ENCODE peak calls at places on chromosomes 2 and 18, in eight cellular contexts. F, P, A, B, G, C, X and U are unnamed samples.

GRCh38 chr18:79503891-79504475 is 108.3 kb downstream of the NFATC1 start:
- DNase-seq in F (no peak), P (no peak), A (no peak), B (peak), G (no peak), C (no peak), X (peak), U (no peak)

GRCh38 chr2:166765141-166765540 is 123.1 kb upstream of the XIRP2 start:
- DNase-seq in F (no peak), P (no peak), A (no peak), B (no peak), G (no peak), C (no peak), X (no peak), U (peak)

GRCh38 chr2:97724946-97725688 is 11.7 kb downstream of the ZAP70 start:
- DNase-seq in F (no peak), P (no peak), A (no peak), B (peak), G (no peak), C (no peak), X (no peak), U (no peak)

GRCh38 chr18:47283476-47283875 is 32.0 kb upstream of the SKOR2 start:
- DNase-seq in F (no peak), P (no peak), A (peak), B (no peak), G (peak), C (no peak), X (peak), U (peak)

GRCh38 chr2:84906900-84907714 is 1.7 kb downstream of the TMSB10 start:
- DNase-seq in F (peak), P (peak), A (peak), B (peak), G (peak), C (peak), X (no peak), U (peak)

GRCh38 chr18:32801236-32801635 is 28.4 kb upstream of the KLHL14 start:
- DNase-seq in F (no peak), P (no peak), A (no peak), B (no peak), G (no peak), C (no peak), X (no peak), U (no peak)

GRCh38 chr18:5997361-5997760 is 102.0 kb upstream of the TMEM200C start:
- DNase-seq in F (no peak), P (no peak), A (no peak), B (no peak), G (no peak), C (no peak), X (no peak), U (no peak)

GRCh38 chr2:225493420-225494099 is 94.0 kb downstream of the NYAP2 start:
- DNase-seq in F (no peak), P (no peak), A (no peak), B (no peak), G (no peak), C (no peak), X (no peak), U (no peak)

GRCh38 chr2:51782874-51783765 is 751.2 kb upstream of the NRXN1 start:
- DNase-seq in F (no peak), P (no peak), A (no peak), B (no peak), G (no peak), C (no peak), X (no peak), U (peak)

GRCh38 chr2:16394072-16394985 is 271.3 kb downstream of the CYRIA start:
- DNase-seq in F (no peak), P (no peak), A (no peak), B (no peak), G (no peak), C (no peak), X (no peak), U (no peak)

GRCh38 chr2:219149667-219150066 is 10.9 kb downstream of the NHEJ1 start:
- DNase-seq in F (no peak), P (no peak), A (no peak), B (no peak), G (peak), C (no peak), X (no peak), U (peak)

GRCh38 chr2:177393381-177393780 is 808 bp downstream of the AGPS start:
- DNase-seq in F (no peak), P (no peak), A (peak), B (no peak), G (no peak), C (no peak), X (no peak), U (peak)

GRCh38 chr2:144237845-144238637 is 281.9 kb downstream of the ZEB2 start:
- DNase-seq in F (no peak), P (no peak), A (no peak), B (no peak), G (peak), C (no peak), X (no peak), U (no peak)

GRCh38 chr2:112642561-112642960 is 3.2 kb upstream of the SLC20A1 start:
- DNase-seq in F (no peak), P (no peak), A (no peak), B (no peak), G (no peak), C (no peak), X (no peak), U (no peak)

GRCh38 chr2:236176417-236176816 is 8.2 kb upstream of the GBX2 start:
- DNase-seq in F (peak), P (no peak), A (no peak), B (no peak), G (peak), C (no peak), X (no peak), U (no peak)

GRCh38 chr2:50448556-50448955 is 583.4 kb downstream of the NRXN1 start:
- DNase-seq in F (no peak), P (no peak), A (no peak), B (no peak), G (no peak), C (no peak), X (no peak), U (no peak)

GRCh38 chr2:55518846-55519167 is 711 bp upstream of the CFAP36 start:
- DNase-seq in F (no peak), P (no peak), A (no peak), B (no peak), G (peak), C (peak), X (no peak), U (peak)

GRCh38 chr2:198390670-198391069 is 586.3 kb downstream of the PLCL1 start:
- DNase-seq in F (no peak), P (no peak), A (no peak), B (no peak), G (no peak), C (no peak), X (no peak), U (no peak)

GRCh38 chr2:9769171-9770005 is 73.9 kb upstream of the TAF1B start:
- DNase-seq in F (no peak), P (no peak), A (no peak), B (no peak), G (no peak), C (peak), X (no peak), U (no peak)

GRCh38 chr2:54606393-54606973 is 117.0 kb upstream of the EML6 start:
- DNase-seq in F (no peak), P (peak), A (no peak), B (no peak), G (no peak), C (no peak), X (no peak), U (no peak)

DNA sequence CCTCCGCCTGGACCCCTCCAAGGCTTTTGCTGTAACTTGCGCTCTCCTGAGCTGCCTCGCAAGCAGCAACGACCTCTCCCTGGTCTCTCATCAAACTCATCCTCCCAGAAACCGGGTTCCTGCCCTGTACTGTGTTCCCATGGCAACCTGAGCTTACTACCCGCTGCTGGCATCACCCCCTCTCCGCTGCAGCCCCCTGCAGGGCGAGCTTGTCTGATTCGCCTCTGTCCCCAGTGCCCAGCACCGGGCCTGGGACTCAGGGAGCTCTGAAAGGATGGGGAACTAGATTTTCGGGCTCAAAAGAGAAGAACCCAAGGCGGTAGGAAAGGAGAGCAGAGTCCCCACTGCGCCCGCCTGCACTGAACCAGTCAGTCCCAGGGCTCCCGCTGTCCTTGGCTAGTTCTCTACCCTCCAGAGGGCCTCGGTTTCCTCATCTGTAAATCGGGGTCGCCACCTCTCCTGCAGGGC is 452 bp downstream of the HS1BP3 start:
- DNase-seq in F (no peak), P (no peak), A (peak), B (no peak), G (peak), C (peak), X (no peak), U (no peak)
- TF ChIP-seq CTCF in F (no peak), P (no peak), A (peak), B (no peak), G (no peak), C (no peak), X (no peak), U (no peak)

DNA sequence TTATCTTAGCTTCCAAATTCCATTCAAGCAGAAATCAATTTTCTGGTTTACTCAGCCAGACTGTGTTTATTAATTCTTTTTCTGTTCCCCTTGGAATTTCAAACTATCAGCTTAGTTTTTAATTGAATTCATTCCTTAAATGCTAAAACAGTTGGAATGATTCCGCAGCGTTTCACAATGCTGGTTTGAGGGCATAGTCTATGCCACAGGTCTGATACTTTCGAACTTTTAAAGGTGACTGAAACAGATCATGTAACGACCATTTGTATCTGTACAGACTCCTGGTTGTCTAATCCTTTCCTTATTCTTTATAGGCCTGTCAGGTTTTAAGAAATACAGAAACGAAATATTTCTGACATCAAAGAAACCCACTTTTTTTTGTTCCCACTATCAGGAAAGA is 45.4 kb downstream of the STPG4 start:
- DNase-seq in F (no peak), P (no peak), A (no peak), B (no peak), G (no peak), C (no peak), X (no peak), U (no peak)
- TF ChIP-seq CTCF in F (no peak), P (no peak), A (no peak), B (no peak), G (no peak), C (no peak), X (no peak), U (no peak)

GRCh38 chr18:52343138-52343537 is 3.1 kb downstream of the DCC start:
- DNase-seq in F (no peak), P (no peak), A (no peak), B (no peak), G (no peak), C (no peak), X (no peak), U (peak)
- TF ChIP-seq CTCF in F (no peak), P (no peak), A (peak), B (no peak), G (no peak), C (peak), X (no peak), U (peak)

DNA sequence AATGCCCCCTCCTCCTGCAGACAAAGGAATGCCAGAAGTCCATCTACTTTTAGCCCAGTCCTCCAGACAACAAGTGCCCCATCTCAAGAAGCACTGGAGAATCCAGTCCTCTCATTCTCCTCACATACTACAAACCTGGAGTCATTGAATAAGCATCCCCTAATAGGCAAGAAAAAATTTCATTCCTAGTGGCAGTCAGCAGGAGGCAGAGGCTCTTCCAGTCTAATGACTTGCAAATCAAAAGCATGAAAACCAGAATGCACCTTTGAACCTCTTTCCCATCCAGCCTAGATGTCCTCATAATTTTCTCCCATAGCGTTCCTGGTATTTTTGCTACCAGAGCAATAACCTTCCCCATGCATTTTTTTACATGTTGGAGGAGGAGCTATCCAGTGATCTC is 252.7 kb downstream of the TTC32 start:
- DNase-seq in F (no peak), P (no peak), A (peak), B (no peak), G (peak), C (no peak), X (no peak), U (peak)
- TF ChIP-seq CTCF in F (no peak), P (no peak), A (peak), B (no peak), G (no peak), C (no peak), X (peak), U (no peak)